ENCODE peak calls at places on chromosomes 12 and 14, in eight cellular contexts. Q is A549, R is ovary, Z is uterus, Y is K562, E is IMR-90, I is prostate gland, W is sigmoid colon. T is an unnamed sample.
A peak's percentile ranks its signal among the peaks of the same experiment; 100 is the strongest.

GRCh38 chr12:67430708-67431335 is 161.7 kb downstream of the CAND1 start:
- DNase-seq in Z (peak; percentile 73), E (no peak), I (no peak), Y (no peak), R (peak; percentile 68), Q (no peak), W (peak; percentile 90), T (no peak)

GRCh38 chr12:20716037-20716436 is 20.9 kb downstream of the SLCO1C1 start:
- DNase-seq in Y (no peak), E (no peak), W (no peak), Z (no peak), I (no peak), R (no peak), Q (peak; percentile 10), T (no peak)

GRCh38 chr14:21673718-21674117 is at the start of gene OR4E1:
- DNase-seq in R (no peak), E (no peak), Y (no peak), Q (no peak), Z (no peak), W (no peak), I (no peak), T (no peak)

GRCh38 chr12:94182971-94183701 is 34.8 kb downstream of the PLXNC1 start:
- DNase-seq in I (no peak), Z (no peak), Q (peak; percentile 63), W (no peak), R (no peak), Y (no peak), E (no peak), T (no peak)

GRCh38 chr12:104427547-104427938 is 29.2 kb upstream of the CHST11 start:
- DNase-seq in R (no peak), I (no peak), Y (no peak), Q (no peak), W (no peak), Z (no peak), E (no peak), T (no peak)

GRCh38 chr14:31545328-31545727 is 15.9 kb upstream of the NUBPL start:
- DNase-seq in Z (no peak), I (no peak), Q (no peak), W (no peak), R (no peak), Y (no peak), E (no peak), T (no peak)

GRCh38 chr14:34580381-34580780 is 40.9 kb upstream of the EAPP start:
- DNase-seq in Y (no peak), Q (no peak), W (peak; percentile 43), Z (no peak), E (no peak), I (no peak), R (peak; percentile 3), T (peak; percentile 27)

GRCh38 chr12:24955389-24955788 is 6.5 kb upstream of the BCAT1 start:
- DNase-seq in Z (no peak), W (no peak), E (no peak), R (no peak), I (no peak), Y (no peak), Q (no peak), T (no peak)

GRCh38 chr12:48447755-48448154 is 24.6 kb upstream of the ANP32D start:
- DNase-seq in Z (no peak), W (no peak), Y (no peak), Q (no peak), I (no peak), R (no peak), E (no peak), T (no peak)

GRCh38 chr12:84348582-84348981 is 564.0 kb downstream of the SLC6A15 start:
- DNase-seq in E (no peak), Q (no peak), W (no peak), Y (no peak), Z (no peak), I (no peak), R (no peak), T (no peak)

GRCh38 chr14:69529563-69529962 is 45.0 kb downstream of the PLEKHD1 start:
- DNase-seq in W (no peak), Z (no peak), Q (no peak), Y (no peak), R (no peak), I (no peak), E (no peak), T (no peak)

GRCh38 chr12:100164153-100164704 is 21.6 kb upstream of the BLTP3B start:
- DNase-seq in Q (no peak), E (no peak), W (no peak), I (no peak), Y (no peak), R (no peak), Z (no peak), T (no peak)

DNA sequence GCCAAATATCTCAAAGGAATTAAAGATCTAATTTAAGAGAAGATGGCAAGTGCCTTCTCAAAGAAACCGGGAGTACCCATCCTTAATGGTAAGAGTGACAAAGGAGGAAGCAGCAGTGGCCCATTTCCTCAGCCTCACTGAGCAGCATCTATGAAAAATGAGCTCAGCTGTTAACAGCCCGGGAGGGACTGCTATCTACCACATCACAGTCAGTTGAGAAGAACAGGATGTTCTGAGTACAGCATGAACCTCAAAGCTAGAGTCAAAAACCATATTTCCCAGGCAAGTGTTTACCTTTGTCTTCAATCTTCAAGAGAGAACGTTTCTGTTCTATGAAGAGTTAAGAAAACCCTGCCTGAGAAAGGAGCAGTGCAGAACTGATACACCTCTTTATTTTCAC is 115.0 kb downstream of the BTG1 start:
- DNase-seq in I (peak; percentile 84), Q (no peak), W (peak; percentile 86), Z (peak; percentile 80), E (peak; percentile 24), R (no peak), Y (no peak), T (peak; percentile 74)
- TF ChIP-seq POLR2A in I (no peak), Q (no peak), W (no peak), Z (no peak), E (no peak), R (no peak), Y (no peak), T (peak; percentile 46)

GRCh38 chr14:100281286-100282082 is 24.8 kb downstream of the SLC25A29 start:
- DNase-seq in W (no peak), Q (no peak), E (no peak), R (no peak), Z (no peak), I (no peak), Y (no peak), T (no peak)

GRCh38 chr14:100282083-100282350 is 24.2 kb downstream of the SLC25A29 start:
- DNase-seq in W (no peak), Q (no peak), Z (no peak), I (no peak), Y (no peak), E (no peak), R (no peak), T (no peak)

GRCh38 chr14:100285021-100285912 is 21.0 kb downstream of the SLC25A29 start:
- DNase-seq in W (no peak), I (peak; percentile 39), Y (peak; percentile 96), E (peak; percentile 32), Z (peak; percentile 52), Q (peak; percentile 81), R (peak; percentile 86), T (peak; percentile 95)

GRCh38 chr14:100283984-100284881 is 22.0 kb downstream of the SLC25A29 start:
- DNase-seq in Y (no peak), Q (no peak), I (no peak), E (no peak), R (no peak), W (no peak), Z (no peak), T (no peak)

DNA sequence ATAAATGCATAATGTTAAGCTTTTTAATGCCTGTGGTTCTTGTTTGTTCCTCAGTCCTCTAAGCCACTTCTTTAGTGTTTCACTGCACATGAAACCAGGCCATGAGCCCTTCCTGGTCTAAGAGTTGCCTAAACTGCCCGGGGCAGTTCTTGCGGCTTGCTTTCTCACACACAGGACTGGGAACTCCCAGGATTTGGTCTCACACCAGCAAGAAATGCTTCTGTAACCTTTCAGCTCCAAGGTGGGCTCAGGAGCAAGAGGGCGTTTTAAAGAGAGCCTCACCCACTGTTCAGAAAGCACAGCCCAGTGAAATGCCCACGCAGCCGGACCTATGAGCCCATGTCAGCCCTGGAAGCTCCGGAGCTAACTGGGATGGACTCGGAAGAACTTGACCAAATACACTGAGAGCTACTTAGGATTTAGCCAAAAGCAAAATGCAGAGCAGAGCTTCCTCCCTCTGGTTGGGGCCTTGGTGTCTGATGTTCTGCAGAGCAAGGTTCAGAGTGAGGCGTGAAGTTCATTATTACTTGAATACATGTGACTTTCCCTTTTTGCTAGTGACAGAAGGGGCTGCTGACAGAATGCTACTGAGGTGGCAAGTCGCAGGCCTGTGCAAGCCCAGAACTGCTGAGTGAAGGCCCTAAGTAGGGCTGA is 23.4 kb downstream of the SLC25A29 start:
- DNase-seq in Q (no peak), Y (no peak), Z (no peak), W (no peak), E (no peak), I (peak; percentile 41), R (no peak), T (no peak)
- H3K4me1 ChIP-seq in Q (peaks cover 15% of the 10 kb centered on the region), Y (no peaks in the 10 kb centered on the region), Z (no peaks in the 10 kb centered on the region), W (peaks cover 11% of the 10 kb centered on the region), E (peaks cover 14% of the 10 kb centered on the region), I (peaks cover 13% of the 10 kb centered on the region), R (peaks cover 4% of the 10 kb centered on the region), T (peaks cover 33% of the 10 kb centered on the region)

DNA sequence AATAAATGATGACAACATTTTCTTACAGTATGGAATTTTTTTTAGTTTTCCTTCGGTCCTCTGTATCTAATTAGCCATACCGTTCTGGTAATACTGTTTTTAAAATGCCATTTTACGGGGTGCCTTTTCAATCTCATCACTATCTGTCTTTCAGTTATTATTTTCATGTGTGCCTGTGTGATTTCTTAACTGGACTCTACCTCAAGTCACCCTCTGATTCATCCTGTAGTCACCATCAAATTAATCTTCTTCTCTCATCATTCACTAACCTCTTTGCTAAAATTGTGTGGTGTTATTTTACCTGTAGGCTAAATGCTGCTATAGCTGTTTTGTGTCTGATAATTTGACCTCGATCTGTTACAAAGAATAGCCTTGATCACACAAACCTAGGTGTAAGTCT is 16.0 kb upstream of the CCT2 start:
- DNase-seq in I (no peak), E (peak; percentile 49), Z (no peak), W (no peak), R (no peak), Y (no peak), Q (no peak), T (no peak)
- H3K27ac ChIP-seq in I (no peak overlapping the region), E (no peak overlapping the region), Z (no peak overlapping the region), W (no peak overlapping the region), R (no peak overlapping the region), Y (no peak overlapping the region), Q (peak overlapping the region; percentile 89), T (no peak overlapping the region)

GRCh38 chr12:55729592-55730446 is 1.0 kb upstream of the CD63 start:
- DNase-seq in I (peak; percentile 93), W (peak; percentile 97), Q (peak; percentile 91), E (peak; percentile 94), Z (peak; percentile 93), Y (peak; percentile 77), R (peak; percentile 89), T (peak; percentile 94)
- TF ChIP-seq POLR2A in I (peak; percentile 78), W (peak; percentile 43), Q (peak; percentile 18), E (peak; percentile 90), Z (peak; percentile 32), Y (peak; percentile 71), R (peak; percentile 48), T (no peak)

GRCh38 chr14:60350366-60350720 is 101.3 kb downstream of the PPM1A start:
- DNase-seq in Q (no peak), Z (no peak), I (no peak), W (no peak), Y (no peak), E (no peak), R (no peak), T (no peak)
- H3K4me1 ChIP-seq in Q (no peaks in the 10 kb centered on the region), Z (no peaks in the 10 kb centered on the region), I (no peaks in the 10 kb centered on the region), W (no peaks in the 10 kb centered on the region), Y (no peaks in the 10 kb centered on the region), E (no peaks in the 10 kb centered on the region), R (no peaks in the 10 kb centered on the region), T (no peaks in the 10 kb centered on the region)

T was measured in spleen.